ENCODE peak calls at places on chromosomes 3 and 15, in five cellular contexts. One of them, this sample, is unnamed.

GRCh38 chr3:128014548-128014947 is 37.7 kb upstream of the SEC61A1 start:
- DNase-seq in HT-29: no peak
- DNase-seq in HTR-8/SVneo: no peak
- DNase-seq in EL: no peak
- DNase-seq in fibroblast of lung: no peak
- DNase-seq in this sample: no peak

GRCh38 chr3:188212308-188212969 is 58.5 kb downstream of the LPP start:
- DNase-seq in HT-29: peak
- DNase-seq in HTR-8/SVneo: no peak
- DNase-seq in EL: peak
- DNase-seq in fibroblast of lung: peak
- DNase-seq in this sample: peak

GRCh38 chr3:194691481-194692281 is 6.0 kb downstream of the FAM43A start:
- DNase-seq in HT-29: no peak
- DNase-seq in HTR-8/SVneo: no peak
- DNase-seq in EL: no peak
- DNase-seq in fibroblast of lung: no peak
- DNase-seq in this sample: peak

GRCh38 chr3:28139288-28139687 is 102.1 kb upstream of the CMC1 start:
- DNase-seq in HT-29: no peak
- DNase-seq in HTR-8/SVneo: no peak
- DNase-seq in EL: no peak
- DNase-seq in fibroblast of lung: peak
- DNase-seq in this sample: no peak

GRCh38 chr3:194134231-194134756 is 1.7 kb upstream of the HES1 start:
- DNase-seq in HT-29: no peak
- DNase-seq in HTR-8/SVneo: no peak
- DNase-seq in EL: no peak
- DNase-seq in fibroblast of lung: peak
- DNase-seq in this sample: peak

GRCh38 chr3:196207833-196208607 is 3.2 kb downstream of the ZDHHC19 start:
- DNase-seq in HT-29: no peak
- DNase-seq in HTR-8/SVneo: peak
- DNase-seq in EL: no peak
- DNase-seq in fibroblast of lung: peak
- DNase-seq in this sample: peak

GRCh38 chr15:96243701-96244100 is 86.8 kb upstream of the NR2F2 start:
- DNase-seq in HT-29: no peak
- DNase-seq in HTR-8/SVneo: no peak
- DNase-seq in EL: no peak
- DNase-seq in fibroblast of lung: peak
- DNase-seq in this sample: no peak

GRCh38 chr3:29763115-29763514 is 482.2 kb downstream of the RBMS3 start:
- DNase-seq in HT-29: no peak
- DNase-seq in HTR-8/SVneo: no peak
- DNase-seq in EL: no peak
- DNase-seq in fibroblast of lung: no peak
- DNase-seq in this sample: no peak

This sample was measured in DMS53.